ENCODE peak calls at places on chromosome 11, in eight cellular contexts. One of them, this sample, is unnamed.
A peak's percentile ranks its signal among the peaks of the same experiment; 100 is the strongest.

GRCh38 chr11:77596626-77597025 is 6.9 kb downstream of the AQP11 start:
- DNase-seq in BE2C: no peak
- DNase-seq in neuronal stem cell: no peak
- DNase-seq in uterus: no peak
- DNase-seq in esophagus muscularis mucosa: no peak
- DNase-seq in GM12865: no peak
- DNase-seq in brain microvascular endothelial cell: peak; percentile 18
- DNase-seq in CD8-positive, alpha-beta memory T cell: no peak
- DNase-seq in this sample: no peak

GRCh38 chr11:122091850-122092249 is 24.2 kb downstream of the BLID start:
- DNase-seq in brain microvascular endothelial cell: no peak
- DNase-seq in CD8-positive, alpha-beta memory T cell: no peak
- DNase-seq in esophagus muscularis mucosa: no peak
- DNase-seq in neuronal stem cell: no peak
- DNase-seq in GM12865: no peak
- DNase-seq in uterus: no peak
- DNase-seq in BE2C: no peak
- DNase-seq in this sample: no peak

GRCh38 chr11:79060534-79060933 is 380.3 kb downstream of the TENM4 start:
- DNase-seq in CD8-positive, alpha-beta memory T cell: no peak
- DNase-seq in esophagus muscularis mucosa: no peak
- DNase-seq in neuronal stem cell: no peak
- DNase-seq in brain microvascular endothelial cell: no peak
- DNase-seq in uterus: no peak
- DNase-seq in BE2C: no peak
- DNase-seq in GM12865: no peak
- DNase-seq in this sample: no peak

GRCh38 chr11:64096835-64097234 is 61.1 kb downstream of the FLRT1 start:
- DNase-seq in GM12865: no peak
- DNase-seq in CD8-positive, alpha-beta memory T cell: no peak
- DNase-seq in uterus: no peak
- DNase-seq in esophagus muscularis mucosa: no peak
- DNase-seq in BE2C: no peak
- DNase-seq in neuronal stem cell: no peak
- DNase-seq in brain microvascular endothelial cell: no peak
- DNase-seq in this sample: no peak

GRCh38 chr11:67083786-67084366 is 27.2 kb downstream of the RHOD start:
- DNase-seq in GM12865: no peak
- DNase-seq in BE2C: no peak
- DNase-seq in uterus: no peak
- DNase-seq in esophagus muscularis mucosa: no peak
- DNase-seq in CD8-positive, alpha-beta memory T cell: no peak
- DNase-seq in neuronal stem cell: no peak
- DNase-seq in brain microvascular endothelial cell: no peak
- DNase-seq in this sample: no peak

GRCh38 chr11:44158384-44158783 is 62.9 kb downstream of the EXT2 start:
- DNase-seq in esophagus muscularis mucosa: no peak
- DNase-seq in brain microvascular endothelial cell: no peak
- DNase-seq in CD8-positive, alpha-beta memory T cell: no peak
- DNase-seq in BE2C: no peak
- DNase-seq in neuronal stem cell: no peak
- DNase-seq in uterus: no peak
- DNase-seq in GM12865: no peak
- DNase-seq in this sample: no peak

GRCh38 chr11:129853508-129854228 is 38.0 kb downstream of the TMEM45B start:
- DNase-seq in uterus: peak; percentile 25
- DNase-seq in esophagus muscularis mucosa: no peak
- DNase-seq in neuronal stem cell: no peak
- DNase-seq in CD8-positive, alpha-beta memory T cell: peak; percentile 17
- DNase-seq in brain microvascular endothelial cell: no peak
- DNase-seq in GM12865: peak; percentile 23
- DNase-seq in BE2C: no peak
- DNase-seq in this sample: peak; percentile 78

GRCh38 chr11:78834886-78835285 is 260.2 kb upstream of the NARS2 start:
- DNase-seq in brain microvascular endothelial cell: no peak
- DNase-seq in CD8-positive, alpha-beta memory T cell: no peak
- DNase-seq in uterus: no peak
- DNase-seq in BE2C: no peak
- DNase-seq in neuronal stem cell: no peak
- DNase-seq in GM12865: no peak
- DNase-seq in esophagus muscularis mucosa: no peak
- DNase-seq in this sample: no peak

GRCh38 chr11:123247813-123248379 is 52.8 kb upstream of the CLMP start:
- DNase-seq in GM12865: no peak
- DNase-seq in uterus: no peak
- DNase-seq in CD8-positive, alpha-beta memory T cell: no peak
- DNase-seq in esophagus muscularis mucosa: no peak
- DNase-seq in brain microvascular endothelial cell: no peak
- DNase-seq in neuronal stem cell: no peak
- DNase-seq in BE2C: no peak
- DNase-seq in this sample: no peak

GRCh38 chr11:64226507-64227051 is 505 bp downstream of the NUDT22 start:
- DNase-seq in brain microvascular endothelial cell: no peak
- DNase-seq in esophagus muscularis mucosa: no peak
- DNase-seq in GM12865: peak; percentile 85
- DNase-seq in CD8-positive, alpha-beta memory T cell: peak; percentile 62
- DNase-seq in uterus: peak; percentile 53
- DNase-seq in neuronal stem cell: no peak
- DNase-seq in BE2C: no peak
- DNase-seq in this sample: peak; percentile 61

GRCh38 chr11:22809893-22810292 is 19.7 kb downstream of the SVIP start:
- DNase-seq in neuronal stem cell: no peak
- DNase-seq in GM12865: no peak
- DNase-seq in BE2C: no peak
- DNase-seq in uterus: no peak
- DNase-seq in esophagus muscularis mucosa: no peak
- DNase-seq in CD8-positive, alpha-beta memory T cell: no peak
- DNase-seq in brain microvascular endothelial cell: no peak
- DNase-seq in this sample: no peak

GRCh38 chr11:60130496-60130895 is 42.0 kb downstream of the MS4A2 start:
- DNase-seq in brain microvascular endothelial cell: peak; percentile 31
- DNase-seq in CD8-positive, alpha-beta memory T cell: no peak
- DNase-seq in uterus: no peak
- DNase-seq in neuronal stem cell: peak; percentile 39
- DNase-seq in BE2C: no peak
- DNase-seq in esophagus muscularis mucosa: no peak
- DNase-seq in GM12865: peak; percentile 41
- DNase-seq in this sample: no peak

GRCh38 chr11:15714641-15715399 is 600.1 kb downstream of the INSC start:
- DNase-seq in uterus: no peak
- DNase-seq in CD8-positive, alpha-beta memory T cell: no peak
- DNase-seq in BE2C: no peak
- DNase-seq in brain microvascular endothelial cell: no peak
- DNase-seq in neuronal stem cell: no peak
- DNase-seq in esophagus muscularis mucosa: no peak
- DNase-seq in GM12865: no peak
- DNase-seq in this sample: no peak

GRCh38 chr11:26621147-26621546 is 49.1 kb upstream of the MUC15 start:
- DNase-seq in BE2C: no peak
- DNase-seq in CD8-positive, alpha-beta memory T cell: no peak
- DNase-seq in GM12865: no peak
- DNase-seq in uterus: no peak
- DNase-seq in brain microvascular endothelial cell: peak; percentile 60
- DNase-seq in neuronal stem cell: no peak
- DNase-seq in esophagus muscularis mucosa: no peak
- DNase-seq in this sample: no peak

GRCh38 chr11:84714316-84714780 is 912.8 kb downstream of the DLG2 start:
- DNase-seq in GM12865: peak; percentile 26
- DNase-seq in brain microvascular endothelial cell: peak; percentile 67
- DNase-seq in uterus: no peak
- DNase-seq in BE2C: peak; percentile 38
- DNase-seq in CD8-positive, alpha-beta memory T cell: no peak
- DNase-seq in esophagus muscularis mucosa: no peak
- DNase-seq in neuronal stem cell: peak; percentile 70
- DNase-seq in this sample: no peak

GRCh38 chr11:72497731-72498130 is 63.4 kb upstream of the CLPB start:
- DNase-seq in GM12865: no peak
- DNase-seq in CD8-positive, alpha-beta memory T cell: no peak
- DNase-seq in BE2C: no peak
- DNase-seq in uterus: no peak
- DNase-seq in esophagus muscularis mucosa: no peak
- DNase-seq in brain microvascular endothelial cell: no peak
- DNase-seq in neuronal stem cell: no peak
- DNase-seq in this sample: no peak

GRCh38 chr11:57321996-57322880 is 2.5 kb downstream of the TNKS1BP1 start:
- DNase-seq in neuronal stem cell: peak; percentile 59
- DNase-seq in CD8-positive, alpha-beta memory T cell: no peak
- DNase-seq in esophagus muscularis mucosa: peak; percentile 98
- DNase-seq in brain microvascular endothelial cell: peak; percentile 96
- DNase-seq in BE2C: peak; percentile 68
- DNase-seq in uterus: peak; percentile 94
- DNase-seq in GM12865: no peak
- DNase-seq in this sample: no peak

GRCh38 chr11:118232659-118233058 is 7.8 kb upstream of the JAML start:
- DNase-seq in CD8-positive, alpha-beta memory T cell: no peak
- DNase-seq in esophagus muscularis mucosa: no peak
- DNase-seq in uterus: no peak
- DNase-seq in GM12865: no peak
- DNase-seq in brain microvascular endothelial cell: no peak
- DNase-seq in BE2C: no peak
- DNase-seq in neuronal stem cell: no peak
- DNase-seq in this sample: peak; percentile 33

DNA sequence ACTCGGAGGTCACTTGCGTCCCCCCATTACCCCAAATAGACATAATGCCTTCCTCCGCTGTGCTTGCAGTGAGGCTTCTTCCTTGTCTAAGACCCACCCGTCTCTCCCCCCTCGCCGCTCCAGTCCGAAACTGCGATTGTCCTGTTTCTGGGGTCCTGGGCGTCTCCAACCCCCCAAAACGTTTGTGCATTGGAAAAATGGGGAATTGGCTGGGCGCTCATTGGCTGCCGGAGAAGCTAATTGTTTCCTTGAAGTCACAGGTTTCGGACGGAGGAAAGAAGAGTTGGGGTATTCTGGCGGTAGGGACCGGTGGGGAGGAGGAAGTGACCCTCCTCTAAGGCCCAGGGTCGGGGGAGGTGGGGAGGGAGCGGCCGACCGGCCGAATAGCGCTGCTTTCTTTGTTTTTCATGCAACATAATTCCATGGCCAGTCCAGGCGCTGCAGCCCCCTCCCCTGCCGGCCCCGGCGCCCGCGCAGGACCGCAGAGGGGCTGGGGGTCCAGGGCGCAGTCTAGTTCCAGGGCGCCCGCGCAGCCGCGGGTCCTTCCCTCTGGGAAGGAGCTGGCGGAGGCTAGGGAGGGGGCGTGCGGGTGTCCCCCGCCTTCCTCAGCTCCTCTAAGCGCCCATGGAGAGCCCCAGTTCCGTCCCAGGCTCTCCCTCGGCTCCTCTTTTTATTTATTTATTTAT is 12.7 kb upstream of the CPT1A start:
- DNase-seq in CD8-positive, alpha-beta memory T cell: no peak
- DNase-seq in esophagus muscularis mucosa: no peak
- DNase-seq in GM12865: no peak
- DNase-seq in brain microvascular endothelial cell: no peak
- DNase-seq in neuronal stem cell: no peak
- DNase-seq in BE2C: no peak
- DNase-seq in uterus: no peak
- DNase-seq in this sample: no peak
- H3K4me3 ChIP-seq in CD8-positive, alpha-beta memory T cell: no peak overlapping the region
- H3K4me3 ChIP-seq in esophagus muscularis mucosa: peak overlapping the region; percentile 53
- H3K4me3 ChIP-seq in GM12865: no peak overlapping the region
- H3K4me3 ChIP-seq in brain microvascular endothelial cell: no peak overlapping the region
- H3K4me3 ChIP-seq in neuronal stem cell: no peak overlapping the region
- H3K4me3 ChIP-seq in BE2C: peak overlapping the region; percentile 54
- H3K4me3 ChIP-seq in uterus: peak overlapping the region; percentile 38
- H3K4me3 ChIP-seq in this sample: no peak overlapping the region

DNA sequence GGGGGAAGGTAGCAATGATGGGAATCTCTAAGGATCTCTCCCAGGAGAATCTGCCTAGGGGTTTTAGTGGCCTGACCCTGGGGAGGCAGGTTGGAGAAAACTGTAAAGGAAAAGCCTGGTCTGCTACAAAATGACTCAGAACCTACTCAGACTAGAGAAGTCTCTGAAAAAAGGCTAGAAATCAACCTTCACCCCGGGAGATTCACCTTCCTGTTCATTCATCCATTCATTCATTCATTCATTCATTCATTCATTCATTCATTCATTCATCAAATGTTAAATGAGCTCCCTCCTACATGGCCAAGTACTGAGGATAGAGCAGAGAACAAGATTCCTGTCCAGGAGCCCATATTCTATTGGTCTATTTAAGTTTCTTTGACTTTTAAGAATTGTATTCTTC is 8.9 kb upstream of the ANKK1 start:
- DNase-seq in uterus: no peak
- DNase-seq in esophagus muscularis mucosa: no peak
- DNase-seq in BE2C: no peak
- DNase-seq in GM12865: no peak
- DNase-seq in CD8-positive, alpha-beta memory T cell: no peak
- DNase-seq in neuronal stem cell: no peak
- DNase-seq in brain microvascular endothelial cell: no peak
- DNase-seq in this sample: no peak
- H3K4me3 ChIP-seq in uterus: no peak overlapping the region
- H3K4me3 ChIP-seq in esophagus muscularis mucosa: no peak overlapping the region
- H3K4me3 ChIP-seq in BE2C: no peak overlapping the region
- H3K4me3 ChIP-seq in GM12865: no peak overlapping the region
- H3K4me3 ChIP-seq in CD8-positive, alpha-beta memory T cell: no peak overlapping the region
- H3K4me3 ChIP-seq in neuronal stem cell: no peak overlapping the region
- H3K4me3 ChIP-seq in brain microvascular endothelial cell: no peak overlapping the region
- H3K4me3 ChIP-seq in this sample: no peak overlapping the region

GRCh38 chr11:638616-639323 is 1.7 kb downstream of the DRD4 start:
- DNase-seq in brain microvascular endothelial cell: peak; percentile 24
- DNase-seq in BE2C: no peak
- DNase-seq in CD8-positive, alpha-beta memory T cell: no peak
- DNase-seq in esophagus muscularis mucosa: no peak
- DNase-seq in GM12865: no peak
- DNase-seq in uterus: no peak
- DNase-seq in neuronal stem cell: peak; percentile 74
- DNase-seq in this sample: no peak
- H3K4me3 ChIP-seq in brain microvascular endothelial cell: no peak overlapping the region
- H3K4me3 ChIP-seq in BE2C: no peak overlapping the region
- H3K4me3 ChIP-seq in CD8-positive, alpha-beta memory T cell: no peak overlapping the region
- H3K4me3 ChIP-seq in esophagus muscularis mucosa: no peak overlapping the region
- H3K4me3 ChIP-seq in GM12865: no peak overlapping the region
- H3K4me3 ChIP-seq in uterus: no peak overlapping the region
- H3K4me3 ChIP-seq in neuronal stem cell: no peak overlapping the region
- H3K4me3 ChIP-seq in this sample: no peak overlapping the region

GRCh38 chr11:61682093-61682732 is 2.0 kb downstream of the DAGLA start:
- DNase-seq in BE2C: peak; percentile 70
- DNase-seq in brain microvascular endothelial cell: peak; percentile 47
- DNase-seq in CD8-positive, alpha-beta memory T cell: no peak
- DNase-seq in esophagus muscularis mucosa: no peak
- DNase-seq in neuronal stem cell: no peak
- DNase-seq in uterus: no peak
- DNase-seq in GM12865: no peak
- DNase-seq in this sample: no peak

GRCh38 chr11:61685611-61685955 is 5.4 kb downstream of the DAGLA start:
- DNase-seq in brain microvascular endothelial cell: no peak
- DNase-seq in CD8-positive, alpha-beta memory T cell: no peak
- DNase-seq in GM12865: no peak
- DNase-seq in BE2C: no peak
- DNase-seq in uterus: no peak
- DNase-seq in esophagus muscularis mucosa: no peak
- DNase-seq in neuronal stem cell: no peak
- DNase-seq in this sample: no peak

GRCh38 chr11:61684870-61685610 is 4.8 kb downstream of the DAGLA start:
- DNase-seq in GM12865: no peak
- DNase-seq in BE2C: no peak
- DNase-seq in CD8-positive, alpha-beta memory T cell: no peak
- DNase-seq in brain microvascular endothelial cell: peak; percentile 40
- DNase-seq in neuronal stem cell: no peak
- DNase-seq in uterus: no peak
- DNase-seq in esophagus muscularis mucosa: no peak
- DNase-seq in this sample: no peak

GRCh38 chr11:61683116-61683515 is 2.9 kb downstream of the DAGLA start:
- DNase-seq in esophagus muscularis mucosa: no peak
- DNase-seq in brain microvascular endothelial cell: no peak
- DNase-seq in uterus: no peak
- DNase-seq in CD8-positive, alpha-beta memory T cell: no peak
- DNase-seq in neuronal stem cell: no peak
- DNase-seq in GM12865: no peak
- DNase-seq in BE2C: no peak
- DNase-seq in this sample: no peak

GRCh38 chr11:61683961-61684869 is 4.0 kb downstream of the DAGLA start:
- DNase-seq in brain microvascular endothelial cell: no peak
- DNase-seq in uterus: peak; percentile 60
- DNase-seq in CD8-positive, alpha-beta memory T cell: peak; percentile 24
- DNase-seq in esophagus muscularis mucosa: no peak
- DNase-seq in neuronal stem cell: no peak
- DNase-seq in BE2C: no peak
- DNase-seq in GM12865: no peak
- DNase-seq in this sample: peak; percentile 41
- H3K4me3 ChIP-seq in brain microvascular endothelial cell: peak overlapping the region; percentile 18
- H3K4me3 ChIP-seq in uterus: no peak overlapping the region
- H3K4me3 ChIP-seq in CD8-positive, alpha-beta memory T cell: peak overlapping the region; percentile 40
- H3K4me3 ChIP-seq in esophagus muscularis mucosa: no peak overlapping the region
- H3K4me3 ChIP-seq in neuronal stem cell: no peak overlapping the region
- H3K4me3 ChIP-seq in BE2C: no peak overlapping the region
- H3K4me3 ChIP-seq in GM12865: no peak overlapping the region
- H3K4me3 ChIP-seq in this sample: peak overlapping the region; percentile 6